ENCODE peak calls at places on chromosomes 7 and 10, in seven cellular contexts. K is B cell; O is fibroblast of the aortic adventitia; E is upper lobe of right lung; B is CD4-positive, alpha-beta T cell; W is NB4; U is mesothelial cell of epicardium. Q is an unnamed sample.

GRCh38 chr7:158863611-158864506 is 7.5 kb downstream of the DYNC2I1 start:
- DNase-seq in K (peak; percentile 59), O (peak; percentile 56), E (peak; percentile 90), B (no peak), W (peak; percentile 85), U (no peak), Q (peak; percentile 47)

GRCh38 chr7:121872831-121873764 is at the start of gene PTPRZ1:
- DNase-seq in K (no peak), O (peak; percentile 24), E (peak; percentile 63), B (no peak), W (no peak), U (peak; percentile 68), Q (no peak)

GRCh38 chr10:132880148-132880981 is 62.0 kb downstream of the CFAP46 start:
- DNase-seq in K (no peak), O (no peak), E (peak; percentile 44), B (no peak), W (no peak), U (peak; percentile 26), Q (no peak)

GRCh38 chr10:91190388-91190870 is 30.0 kb upstream of the PCGF5 start:
- DNase-seq in K (no peak), O (peak; percentile 72), E (no peak), B (no peak), W (no peak), U (no peak), Q (peak; percentile 28)

GRCh38 chr10:89699581-89700064 is 1.8 kb upstream of the KIF20B start:
- DNase-seq in K (no peak), O (peak; percentile 47), E (no peak), B (no peak), W (peak; percentile 73), U (no peak), Q (no peak)

GRCh38 chr10:12597800-12598750 is 248.7 kb downstream of the CAMK1D start:
- DNase-seq in K (no peak), O (no peak), E (no peak), B (no peak), W (no peak), U (no peak), Q (no peak)

GRCh38 chr10:96259884-96260511 is 11.4 kb downstream of the BLNK start:
- DNase-seq in K (no peak), O (no peak), E (no peak), B (no peak), W (no peak), U (no peak), Q (no peak)

GRCh38 chr10:114458216-114458615 is 53.9 kb upstream of the AFAP1L2 start:
- DNase-seq in K (no peak), O (no peak), E (no peak), B (no peak), W (no peak), U (no peak), Q (no peak)

GRCh38 chr10:97532935-97533671 is 34.4 kb downstream of the UBTD1 start:
- DNase-seq in K (no peak), O (peak; percentile 32), E (no peak), B (no peak), W (no peak), U (no peak), Q (no peak)

GRCh38 chr7:2125931-2126330 is 106.8 kb downstream of the MAD1L1 start:
- DNase-seq in K (no peak), O (no peak), E (no peak), B (no peak), W (no peak), U (no peak), Q (no peak)

GRCh38 chr7:95430864-95431263 is 4.0 kb downstream of the PON2 start:
- DNase-seq in K (no peak), O (no peak), E (no peak), B (no peak), W (no peak), U (no peak), Q (no peak)

GRCh38 chr10:46516660-46517416 is 39.6 kb downstream of the GPRIN2 start:
- DNase-seq in K (no peak), O (peak; percentile 94), E (peak; percentile 62), B (no peak), W (no peak), U (peak; percentile 37), Q (peak; percentile 41)

GRCh38 chr7:48255046-48255445 is 83.8 kb downstream of the ABCA13 start:
- DNase-seq in K (no peak), O (peak; percentile 63), E (no peak), B (no peak), W (no peak), U (no peak), Q (no peak)

GRCh38 chr10:71262027-71262426 is 49.7 kb downstream of the UNC5B start:
- DNase-seq in K (no peak), O (no peak), E (no peak), B (no peak), W (no peak), U (no peak), Q (no peak)

GRCh38 chr7:9502269-9502668 is 1068.9 kb downstream of the NXPH1 start:
- DNase-seq in K (no peak), O (no peak), E (no peak), B (no peak), W (no peak), U (no peak), Q (no peak)

GRCh38 chr10:97325754-97326153 is 6.7 kb downstream of the FRAT1 start:
- DNase-seq in K (no peak), O (no peak), E (no peak), B (no peak), W (no peak), U (no peak), Q (no peak)

GRCh38 chr10:4136121-4136520 is 351.1 kb upstream of the KLF6 start:
- DNase-seq in K (no peak), O (no peak), E (no peak), B (no peak), W (peak; percentile 44), U (no peak), Q (no peak)

GRCh38 chr7:76272872-76273271 is 29.6 kb upstream of the HSPB1 start:
- DNase-seq in K (no peak), O (no peak), E (no peak), B (no peak), W (no peak), U (no peak), Q (no peak)

GRCh38 chr7:130270947-130271790 is 4.5 kb downstream of the CPA2 start:
- DNase-seq in K (no peak), O (no peak), E (no peak), B (no peak), W (peak; percentile 19), U (no peak), Q (no peak)

GRCh38 chr7:98737176-98737575 is 120.1 kb downstream of the NPTX2 start:
- DNase-seq in K (no peak), O (no peak), E (no peak), B (no peak), W (no peak), U (no peak), Q (no peak)

GRCh38 chr10:116748471-116748870 is 6.1 kb upstream of the HSPA12A start:
- DNase-seq in K (no peak), O (no peak), E (no peak), B (no peak), W (no peak), U (no peak), Q (no peak)

GRCh38 chr10:30058570-30059132 is 735 bp downstream of the JCAD start:
- DNase-seq in K (peak; percentile 45), O (no peak), E (peak; percentile 68), B (no peak), W (no peak), U (peak; percentile 46), Q (no peak)

GRCh38 chr7:45975367-45975766 is 54.3 kb upstream of the IGFBP3 start:
- DNase-seq in K (no peak), O (peak; percentile 15), E (no peak), B (no peak), W (peak; percentile 29), U (no peak), Q (no peak)
- TF ChIP-seq CTCF in K (no peak), O (no peak), E (no peak), B (no peak), W (no peak), U (no peak), Q (no peak)

DNA sequence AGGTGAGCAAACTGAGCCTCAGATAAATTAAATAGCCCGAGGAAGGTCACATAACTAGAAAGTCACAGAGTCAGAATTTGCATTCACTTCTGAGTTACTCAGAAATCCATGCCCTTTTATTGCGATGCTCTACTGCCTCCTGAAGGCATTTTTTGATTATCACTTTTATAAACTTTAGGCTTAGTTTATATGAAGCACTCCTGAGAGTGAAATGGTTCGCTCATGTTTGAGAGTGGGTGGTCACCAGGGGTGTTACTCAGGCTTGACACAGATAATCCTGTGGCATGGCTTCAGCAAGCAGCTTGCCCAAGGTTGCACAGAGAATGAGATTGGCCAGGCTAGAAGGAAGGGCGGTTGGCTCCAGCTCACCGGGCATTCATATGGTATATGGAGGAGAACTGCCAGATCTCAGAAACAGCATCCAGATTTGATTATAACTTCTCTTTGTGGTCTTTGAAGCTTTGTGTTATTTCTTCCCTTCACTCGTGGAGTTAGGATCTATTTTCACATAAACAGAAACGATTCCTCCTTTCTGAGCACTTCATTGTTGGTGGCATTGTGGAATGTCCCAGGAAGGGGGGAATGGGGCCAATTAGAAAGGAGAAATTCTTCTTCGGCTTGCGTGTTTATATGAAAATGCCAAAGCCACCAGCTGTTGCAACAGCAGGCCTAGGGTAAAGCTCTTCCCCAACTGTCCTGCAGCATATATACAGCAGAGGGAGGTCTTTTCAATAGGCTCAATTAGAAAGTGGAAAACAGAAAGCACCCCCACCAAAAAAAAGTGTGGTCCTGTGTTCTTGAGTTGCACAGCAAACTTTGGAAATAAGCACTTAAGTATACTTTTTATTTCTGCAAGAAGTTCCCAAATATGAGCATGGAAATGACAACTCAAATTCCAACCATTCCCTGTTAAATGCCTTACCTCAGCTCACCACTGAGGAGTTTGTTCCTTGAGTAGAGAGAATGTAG is 628.8 kb downstream of the SUGCT start:
- DNase-seq in K (no peak), O (peak; percentile 55), E (no peak), B (no peak), W (no peak), U (no peak), Q (peak; percentile 86)
- TF ChIP-seq CTCF in K (no peak), O (peak; percentile 46), E (no peak), B (no peak), W (no peak), U (no peak), Q (peak; percentile 63)

GRCh38 chr7:4103352-4104091 is 578.6 kb upstream of the FOXK1 start:
- DNase-seq in K (no peak), O (no peak), E (no peak), B (no peak), W (peak; percentile 75), U (no peak), Q (no peak)
- TF ChIP-seq CTCF in K (no peak), O (no peak), E (no peak), B (peak; percentile 25), W (peak; percentile 44), U (peak; percentile 64), Q (no peak)

GRCh38 chr10:43105119-43105792 is 28.4 kb downstream of the RET start:
- DNase-seq in K (peak; percentile 94), O (peak; percentile 61), E (peak; percentile 89), B (peak; percentile 60), W (peak; percentile 91), U (peak; percentile 88), Q (peak; percentile 30)

GRCh38 chr10:43106256-43107091 is 29.6 kb downstream of the RET start:
- DNase-seq in K (no peak), O (no peak), E (no peak), B (no peak), W (no peak), U (no peak), Q (no peak)

GRCh38 chr10:43102063-43102828 is 25.4 kb downstream of the RET start:
- DNase-seq in K (no peak), O (no peak), E (no peak), B (no peak), W (no peak), U (no peak), Q (no peak)

GRCh38 chr10:43108951-43109350 is 29.3 kb upstream of the CSGALNACT2 start:
- DNase-seq in K (no peak), O (no peak), E (no peak), B (no peak), W (no peak), U (no peak), Q (no peak)

GRCh38 chr10:43105793-43106158 is 28.9 kb downstream of the RET start:
- DNase-seq in K (no peak), O (no peak), E (no peak), B (no peak), W (no peak), U (no peak), Q (no peak)
- TF ChIP-seq CTCF in K (peak; percentile 59), O (no peak), E (peak; percentile 2), B (peak; percentile 53), W (no peak), U (peak; percentile 24), Q (no peak)

Q was measured in AG09319.